ENCODE peak calls at places on chromosome 1, in five cellular contexts. M is GM12878, Y is H1, B is K562, G is HepG2. C is an unnamed sample.

GRCh38 chr1:237677979-237678378 is 212.7 kb downstream of the ZP4 start:
- DNase-seq in G (no peak), B (no peak), Y (no peak), M (no peak), C (no peak)

GRCh38 chr1:11523746-11524464 is 45.0 kb downstream of the DISP3 start:
- DNase-seq in G (no peak), B (no peak), M (no peak), Y (no peak), C (peak; percentile 7)

GRCh38 chr1:65420590-65421340 is at the start of the genes LEPR and LEPROT:
- DNase-seq in Y (peak; percentile 95), B (no peak), M (no peak), G (peak; percentile 58), C (no peak)

GRCh38 chr1:48917901-48918603 is 141.4 kb upstream of the BEND5 start:
- DNase-seq in G (peak; percentile 24), B (no peak), Y (no peak), M (no peak), C (no peak)

GRCh38 chr1:93448292-93448982 is 519 bp downstream of the FNBP1L start:
- DNase-seq in B (peak; percentile 62), G (peak; percentile 26), Y (peak; percentile 82), M (no peak), C (peak; percentile 76)

GRCh38 chr1:20358761-20359263 is 68.1 kb downstream of the VWA5B1 start:
- DNase-seq in B (no peak), G (peak; percentile 67), Y (no peak), M (no peak), C (no peak)

GRCh38 chr1:234235373-234235772 is 137.9 kb upstream of the COA6 start:
- DNase-seq in B (no peak), G (peak; percentile 48), M (no peak), Y (no peak), C (no peak)

GRCh38 chr1:100152271-100152670 is 19.3 kb downstream of the TRMT13 start:
- DNase-seq in G (no peak), Y (no peak), B (no peak), M (no peak), C (no peak)

GRCh38 chr1:72282271-72282656 is at the start of gene NEGR1:
- DNase-seq in B (no peak), G (no peak), M (no peak), Y (peak; percentile 61), C (peak; percentile 59)

GRCh38 chr1:213110349-213111300 is 59.6 kb downstream of the RPS6KC1 start:
- DNase-seq in Y (no peak), B (no peak), G (no peak), M (peak; percentile 41), C (no peak)

GRCh38 chr1:36511804-36512798 is 29.4 kb upstream of the CSF3R start:
- DNase-seq in B (no peak), M (no peak), Y (no peak), G (no peak), C (no peak)

GRCh38 chr1:235945775-235946565 is 79.3 kb upstream of the LYST start:
- DNase-seq in G (peak; percentile 79), M (peak; percentile 45), Y (no peak), B (no peak), C (no peak)

GRCh38 chr1:171793656-171794055 is 12.2 kb downstream of the METTL13 start:
- DNase-seq in G (no peak), Y (no peak), B (no peak), M (no peak), C (no peak)

GRCh38 chr1:15610167-15610566 is 7.1 kb upstream of the DDI2 start:
- DNase-seq in Y (no peak), M (no peak), B (no peak), G (peak; percentile 71), C (no peak)

GRCh38 chr1:36199934-36200741 is 24.1 kb upstream of the THRAP3 start:
- DNase-seq in B (no peak), Y (no peak), G (no peak), M (no peak), C (no peak)

GRCh38 chr1:41805771-41806471 is 112.8 kb downstream of the HIVEP3 start:
- DNase-seq in G (no peak), B (no peak), Y (no peak), M (no peak), C (no peak)

GRCh38 chr1:42910985-42911384 is 47.7 kb downstream of the SLC2A1 start:
- DNase-seq in Y (peak; percentile 11), G (no peak), M (no peak), B (no peak), C (no peak)

GRCh38 chr1:187010571-187011309 is 182.0 kb downstream of the PLA2G4A start:
- DNase-seq in G (no peak), M (no peak), B (no peak), Y (no peak), C (no peak)

GRCh38 chr1:112778136-112778535 is 63.0 kb upstream of the PPM1J start:
- DNase-seq in M (no peak), B (no peak), G (no peak), Y (no peak), C (no peak)

GRCh38 chr1:114023377-114023776 is 44.1 kb downstream of the OLFML3 start:
- DNase-seq in Y (no peak), B (no peak), M (no peak), G (no peak), C (no peak)

GRCh38 chr1:91569411-91570104 is 68.9 kb downstream of the CDC7 start:
- DNase-seq in M (no peak), G (no peak), Y (no peak), B (no peak), C (no peak)
- TF ChIP-seq ATF2 in M (no peak), G (no peak), Y (no peak), B (no peak), C (no peak)

GRCh38 chr1:34889705-34890104 is 30.2 kb upstream of the SMIM12 start:
- DNase-seq in B (no peak), Y (peak; percentile 31), M (no peak), G (no peak), C (no peak)

GRCh38 chr1:34887593-34887992 is 28.0 kb upstream of the SMIM12 start:
- DNase-seq in Y (peak; percentile 11), B (no peak), M (no peak), G (no peak), C (no peak)

GRCh38 chr1:34884961-34885360 is 25.4 kb upstream of the SMIM12 start:
- DNase-seq in B (no peak), M (no peak), G (peak; percentile 27), Y (peak; percentile 83), C (peak; percentile 75)

GRCh38 chr1:34884536-34884935 is 25.0 kb upstream of the SMIM12 start:
- DNase-seq in Y (no peak), M (no peak), G (no peak), B (no peak), C (no peak)

DNA sequence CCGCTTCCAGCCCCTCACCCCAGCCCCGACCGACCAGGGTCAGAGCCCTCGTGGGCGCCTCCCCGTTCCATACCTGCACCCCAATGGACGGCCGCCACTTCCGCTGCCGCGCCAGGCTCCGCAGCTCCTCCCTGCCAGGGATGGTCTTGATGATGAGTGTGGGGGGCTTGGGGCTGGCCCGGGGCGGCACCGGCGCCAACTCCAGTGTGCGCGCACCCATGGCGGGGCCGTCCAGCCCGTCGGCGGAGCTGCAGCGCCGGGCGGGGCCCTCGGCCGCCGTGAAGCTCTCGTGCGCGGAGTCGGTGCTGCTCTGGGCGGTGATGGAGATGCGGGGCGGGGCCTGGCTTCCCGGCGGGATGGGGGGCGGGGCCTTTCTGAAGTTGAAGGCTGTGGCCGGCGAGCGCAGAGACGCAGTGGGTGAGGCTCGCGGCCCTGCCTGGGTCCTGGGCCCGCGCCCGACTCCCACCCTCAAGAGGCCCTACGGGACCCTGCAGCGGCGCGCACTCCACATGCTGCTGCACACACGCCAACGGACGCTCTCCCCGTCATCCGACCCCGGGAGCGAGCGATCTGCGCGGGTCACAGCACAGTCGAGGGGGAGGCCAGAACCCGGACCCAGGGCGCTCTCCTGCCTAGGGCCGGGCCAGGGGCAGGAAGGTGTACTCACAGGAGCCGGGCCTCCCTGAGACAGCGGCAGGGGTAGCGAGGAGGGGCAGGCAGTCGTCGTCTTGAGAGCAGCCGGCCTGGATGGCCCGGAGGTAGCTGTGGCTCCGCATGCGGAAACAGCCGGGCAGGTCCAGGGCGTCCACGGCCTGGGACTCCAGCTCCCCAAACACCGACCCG is 26.1 kb upstream of the SMIM12 start:
- DNase-seq in M (no peak), Y (peak; percentile 95), G (no peak), B (peak; percentile 83), C (peak; percentile 88)
- TF ChIP-seq ATF2 in M (no peak), Y (peak; percentile 33), G (no peak), B (no peak), C (no peak)

GRCh38 chr1:17700363-17700762 is 54.8 kb upstream of the ACTL8 start:
- DNase-seq in M (no peak), B (no peak), G (no peak), Y (no peak), C (no peak)

GRCh38 chr1:17696417-17697301 is 58.5 kb upstream of the ACTL8 start:
- DNase-seq in G (no peak), Y (peak; percentile 59), B (peak; percentile 23), M (no peak), C (peak; percentile 68)

GRCh38 chr1:17704176-17704575 is 51.0 kb upstream of the ACTL8 start:
- DNase-seq in Y (no peak), M (no peak), G (no peak), B (no peak), C (no peak)

DNA sequence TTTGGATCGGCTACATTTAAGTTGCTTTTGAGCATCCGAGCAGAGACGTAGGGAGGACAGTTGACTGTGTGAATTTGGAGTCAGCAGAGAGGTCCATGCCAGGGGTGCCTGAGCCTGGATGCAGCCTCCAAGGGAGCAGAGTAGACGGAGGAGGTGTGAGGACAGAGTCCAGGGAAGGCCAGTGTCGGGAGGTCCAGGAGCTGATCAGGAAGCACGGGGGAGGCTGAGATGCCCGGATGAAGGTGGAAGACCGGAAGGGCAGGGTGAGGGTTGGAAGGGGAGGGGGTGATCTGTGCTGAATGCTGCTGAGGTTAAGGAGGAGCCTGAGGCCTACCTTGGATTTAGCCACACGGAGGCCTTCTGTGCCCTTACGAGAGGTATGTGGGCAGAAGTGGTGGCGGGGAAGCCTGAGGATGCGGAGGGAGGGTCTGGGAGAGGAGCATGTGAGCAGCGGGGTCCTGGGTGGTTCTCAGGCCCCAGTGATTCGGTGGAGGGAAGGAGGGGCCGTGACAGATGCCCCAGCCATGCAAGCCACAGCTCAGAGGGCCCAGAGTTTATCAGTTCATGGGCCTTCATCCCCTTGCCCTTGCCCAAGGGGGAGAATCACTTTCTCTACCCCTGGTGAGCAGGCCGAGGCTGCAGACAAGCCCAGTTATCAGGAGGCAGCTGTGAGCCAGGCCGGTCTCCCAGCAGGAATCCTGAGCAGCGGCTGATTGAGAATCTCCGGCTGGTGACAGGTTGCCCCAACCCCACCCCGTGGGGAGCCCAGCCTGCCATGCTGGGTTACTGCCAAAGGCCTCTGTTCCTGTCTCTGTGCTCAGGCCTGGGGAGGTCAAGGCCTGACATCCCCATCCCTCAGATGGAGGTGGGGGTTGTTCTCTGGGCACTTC is 53.9 kb upstream of the ACTL8 start:
- DNase-seq in G (no peak), Y (no peak), M (no peak), B (no peak), C (no peak)
- TF ChIP-seq ATF2 in G (no peak), Y (no peak), M (no peak), B (no peak), C (no peak)

DNA sequence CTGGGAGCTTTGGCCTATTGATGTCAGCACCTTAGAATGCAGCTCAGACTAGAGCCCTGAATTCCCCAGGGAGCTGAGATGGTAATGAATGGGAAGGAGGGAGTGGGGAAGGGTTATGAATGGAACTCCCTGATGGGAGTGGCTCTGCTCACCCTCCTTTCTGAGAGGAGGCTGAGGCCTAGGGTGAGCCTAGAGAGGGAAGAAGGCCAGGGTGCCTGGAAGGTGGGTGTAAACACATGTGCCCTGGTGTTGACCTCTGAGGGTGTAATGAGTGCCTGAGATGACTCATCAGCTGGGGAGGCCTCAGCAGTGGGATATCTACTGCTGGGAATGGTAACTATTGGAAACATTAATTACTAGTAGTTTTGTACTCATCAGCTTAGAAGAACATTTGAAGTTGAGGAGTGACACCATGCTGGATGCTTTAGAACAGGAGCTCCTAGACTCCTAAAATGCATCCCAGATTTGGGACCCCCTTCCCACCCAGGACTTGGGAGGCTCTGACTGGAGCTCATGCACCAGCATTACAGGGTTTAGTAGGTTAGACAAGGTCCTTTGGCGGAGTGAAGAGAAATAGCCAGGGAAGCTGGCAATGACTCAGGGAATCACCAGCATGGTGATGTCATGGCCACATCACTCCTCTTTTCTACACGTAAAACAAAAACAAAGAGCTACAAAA is 16.0 kb upstream of the PIGV start:
- DNase-seq in Y (no peak), G (peak; percentile 77), B (peak; percentile 91), M (no peak), C (no peak)
- TF ChIP-seq ATF2 in Y (no peak), G (no peak), B (no peak), M (no peak), C (no peak)